ENCODE peak calls at places on chromosomes 11 and 22, in ten cellular contexts. O is A549, A is body of pancreas, P is fibroblast of lung, H is colonic mucosa, U is adrenal gland, T is mesendoderm, N is lung, D is endodermal cell, W is H1. C is an unnamed sample. For H3K4me1, the result is how much of the 10 kb centered on the place peaks cover.

GRCh38 chr22:17172172-17172833 is 13.2 kb upstream of the HDHD5 start:
- DNase-seq in O (no peak), A (peak), P (no peak), H (no peak), U (peak), T (no peak), N (peak), D (peak), W (no peak), C (no peak)

GRCh38 chr11:27282141-27282590 is 80.8 kb downstream of the CCDC34 start:
- DNase-seq in O (no peak), A (no peak), P (peak), H (no peak), U (peak), T (no peak), N (peak), D (no peak), W (no peak), C (no peak)

GRCh38 chr11:60168306-60168705 is 14.6 kb downstream of the MS4A6A start:
- DNase-seq in O (no peak), A (no peak), P (no peak), H (no peak), U (no peak), T (no peak), N (no peak), D (no peak), W (no peak), C (no peak)

GRCh38 chr11:64971421-64972233 is at the start of gene MAJIN:
- DNase-seq in O (peak), A (peak), P (peak), H (peak), U (peak), T (peak), N (peak), D (peak), W (peak), C (no peak)

GRCh38 chr11:606245-606644 is 9.5 kb downstream of the IRF7 start:
- DNase-seq in O (no peak), A (peak), P (peak), H (no peak), U (peak), T (no peak), N (no peak), D (no peak), W (no peak), C (no peak)

GRCh38 chr11:71329165-71329510 is 76.8 kb upstream of the SHANK2 start:
- DNase-seq in O (no peak), A (no peak), P (no peak), H (no peak), U (no peak), T (no peak), N (no peak), D (no peak), W (no peak), C (no peak)

GRCh38 chr22:19805821-19806212 is 45.2 kb downstream of the TBX1 start:
- DNase-seq in O (no peak), A (no peak), P (no peak), H (no peak), U (no peak), T (no peak), N (no peak), D (peak), W (no peak), C (no peak)

GRCh38 chr11:65858354-65859133 is 564 bp upstream of the CFL1 start:
- DNase-seq in O (no peak), A (no peak), P (no peak), H (no peak), U (no peak), T (peak), N (no peak), D (no peak), W (no peak), C (no peak)

GRCh38 chr11:113289341-113290187 is 24.8 kb upstream of the TTC12 start:
- DNase-seq in O (peak), A (peak), P (peak), H (peak), U (peak), T (peak), N (peak), D (peak), W (peak), C (peak)

GRCh38 chr11:120130991-120131760 is 6.7 kb downstream of the TRIM29 start:
- DNase-seq in O (no peak), A (peak), P (no peak), H (no peak), U (no peak), T (no peak), N (no peak), D (peak), W (peak), C (no peak)

GRCh38 chr11:124499711-124500110 is 43.7 kb downstream of the OR8B12 start:
- DNase-seq in O (no peak), A (no peak), P (no peak), H (no peak), U (no peak), T (no peak), N (no peak), D (no peak), W (no peak), C (no peak)

GRCh38 chr11:65498042-65498726 is 661 bp upstream of the MALAT1 start:
- DNase-seq in O (no peak), A (peak), P (peak), H (no peak), U (peak), T (peak), N (peak), D (peak), W (peak), C (no peak)

GRCh38 chr22:26401726-26402125 is 27.3 kb upstream of the ASPHD2 start:
- DNase-seq in O (no peak), A (no peak), P (no peak), H (no peak), U (no peak), T (peak), N (no peak), D (peak), W (no peak), C (no peak)

GRCh38 chr22:22181515-22181959 is 63.0 kb upstream of the VPREB1 start:
- DNase-seq in O (no peak), A (no peak), P (no peak), H (no peak), U (no peak), T (no peak), N (no peak), D (no peak), W (no peak), C (no peak)

GRCh38 chr11:11493698-11494097 is 128.1 kb downstream of the GALNT18 start:
- DNase-seq in O (no peak), A (no peak), P (no peak), H (no peak), U (no peak), T (no peak), N (no peak), D (no peak), W (no peak), C (no peak)

GRCh38 chr11:94746721-94747120 is 21.4 kb upstream of the AMOTL1 start:
- DNase-seq in O (peak), A (peak), P (no peak), H (no peak), U (no peak), T (no peak), N (no peak), D (no peak), W (no peak), C (no peak)

GRCh38 chr11:120126543-120126942 is 11.4 kb downstream of the TRIM29 start:
- DNase-seq in O (no peak), A (no peak), P (no peak), H (no peak), U (no peak), T (no peak), N (no peak), D (no peak), W (no peak), C (no peak)

GRCh38 chr11:67022341-67022933 is 497 bp upstream of the SYT12 start:
- DNase-seq in O (no peak), A (peak), P (peak), H (peak), U (peak), T (no peak), N (no peak), D (no peak), W (no peak), C (no peak)

GRCh38 chr22:49734390-49734789 is 93.3 kb downstream of the BRD1 start:
- DNase-seq in O (no peak), A (no peak), P (no peak), H (no peak), U (peak), T (no peak), N (no peak), D (peak), W (no peak), C (no peak)

GRCh38 chr22:37808294-37808657 is 542 bp downstream of the GCAT start:
- DNase-seq in O (no peak), A (peak), P (no peak), H (no peak), U (no peak), T (no peak), N (no peak), D (no peak), W (no peak), C (no peak)
- H3K27ac ChIP-seq in O (peak), A (peak), P (peak), H (peak), U (peak), T (no peak), N (peak), D (no peak), W (no peak), C (no peak)

GRCh38 chr11:130555251-130555841 is 106.9 kb downstream of the ADAMTS15 start:
- DNase-seq in O (no peak), A (peak), P (peak), H (no peak), U (no peak), T (no peak), N (no peak), D (no peak), W (no peak), C (no peak)
- H3K4me3 ChIP-seq in O (no peak), A (no peak), P (no peak), H (no peak), U (no peak), T (no peak), N (no peak), D (no peak), W (no peak), C (no peak)

GRCh38 chr11:132256621-132257227 is 886.3 kb downstream of the NTM start:
- DNase-seq in O (no peak), A (no peak), P (no peak), H (no peak), U (no peak), T (no peak), N (no peak), D (no peak), W (no peak), C (no peak)
- H3K4me1 ChIP-seq in O (under half), A (under half), P (under half), H (under half), U (under half), T (under half), N (under half), D (under half), W (under half), C (under half)

GRCh38 chr22:41480397-41480735 is 11.4 kb downstream of the ACO2 start:
- DNase-seq in O (no peak), A (no peak), P (peak), H (no peak), U (no peak), T (no peak), N (no peak), D (no peak), W (no peak), C (no peak)
- H3K27ac ChIP-seq in O (no peak), A (no peak), P (peak), H (no peak), U (peak), T (no peak), N (peak), D (peak), W (no peak), C (no peak)

DNA sequence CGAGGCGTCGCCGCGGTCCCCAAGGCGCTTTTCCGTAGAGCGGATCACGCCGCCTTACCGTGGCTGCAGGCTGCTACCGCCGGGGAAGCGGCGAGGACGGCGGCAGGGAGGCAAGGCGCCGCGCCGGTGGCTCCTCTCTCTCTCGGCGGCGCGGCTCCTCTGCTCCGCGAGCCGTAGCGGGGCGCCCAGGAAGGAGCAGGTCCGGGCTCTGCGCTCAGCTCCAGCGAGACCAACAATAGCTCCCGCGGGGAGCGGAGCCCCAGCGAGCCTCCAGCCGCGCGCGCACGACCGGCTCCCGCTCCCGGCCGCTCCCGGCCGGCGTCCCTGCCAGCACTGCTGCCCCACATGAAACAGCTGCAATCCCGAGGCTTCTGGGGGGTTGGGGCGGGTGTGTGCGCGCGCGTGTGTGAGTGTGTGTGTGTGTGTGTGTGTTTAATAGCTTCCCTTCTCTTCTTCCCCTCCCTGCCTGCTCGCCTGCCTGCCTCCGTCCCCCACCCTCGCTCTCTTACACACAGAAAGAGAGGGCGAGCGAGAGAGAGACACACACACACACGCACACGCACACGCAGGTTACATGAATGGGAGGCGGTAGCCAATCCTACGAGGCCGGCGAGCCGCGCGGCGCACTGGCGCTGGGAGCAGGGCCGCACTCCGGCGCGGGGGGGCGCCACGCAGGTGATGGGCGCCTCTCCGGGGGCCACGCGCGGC is at the start of gene TENM4:
- DNase-seq in O (no peak), A (peak), P (peak), H (peak), U (peak), T (peak), N (no peak), D (peak), W (peak), C (no peak)
- H3K4me3 ChIP-seq in O (peak), A (peak), P (peak), H (peak), U (no peak), T (peak), N (peak), D (peak), W (peak), C (peak)

GRCh38 chr22:36323855-36324331 is 63.9 kb downstream of the MYH9 start:
- DNase-seq in O (no peak), A (no peak), P (peak), H (no peak), U (no peak), T (no peak), N (no peak), D (no peak), W (no peak), C (no peak)

GRCh38 chr22:36323182-36323854 is 64.4 kb downstream of the MYH9 start:
- DNase-seq in O (no peak), A (no peak), P (peak), H (no peak), U (peak), T (no peak), N (peak), D (no peak), W (no peak), C (no peak)

GRCh38 chr22:36325163-36326031 is 62.4 kb downstream of the MYH9 start:
- DNase-seq in O (no peak), A (no peak), P (peak), H (peak), U (no peak), T (no peak), N (peak), D (no peak), W (no peak), C (no peak)

GRCh38 chr22:36322602-36322915 is 65.2 kb downstream of the MYH9 start:
- DNase-seq in O (no peak), A (no peak), P (no peak), H (no peak), U (no peak), T (no peak), N (no peak), D (no peak), W (no peak), C (no peak)

GRCh38 chr22:36324414-36324813 is 63.4 kb downstream of the MYH9 start:
- DNase-seq in O (no peak), A (no peak), P (no peak), H (no peak), U (no peak), T (no peak), N (no peak), D (no peak), W (no peak), C (no peak)
- H3K4me1 ChIP-seq in O (under half), A (under half), P (half or more), H (under half), U (under half), T (under half), N (under half), D (under half), W (under half), C (under half)

C was measured in iPS DF 6.9.